ENCODE peak calls at places on chromosomes 7 and 10, in four cellular contexts. One of them, this sample, is unnamed.

GRCh38 chr10:22713853-22714523 is 390 bp downstream of the PIP4K2A start:
- DNase-seq in K562: peak; percentile 58
- DNase-seq in WTC11: peak; percentile 18
- DNase-seq in HepG2: no peak
- DNase-seq in this sample: no peak

GRCh38 chr7:147029935-147030334 is 913.3 kb downstream of the CNTNAP2 start:
- DNase-seq in HepG2: no peak
- DNase-seq in WTC11: no peak
- DNase-seq in K562: no peak
- DNase-seq in this sample: no peak

GRCh38 chr7:85023066-85023687 is 163.7 kb downstream of the SEMA3D start:
- DNase-seq in HepG2: peak; percentile 21
- DNase-seq in WTC11: no peak
- DNase-seq in K562: peak; percentile 34
- DNase-seq in this sample: no peak

GRCh38 chr7:39084344-39084743 is 106.6 kb downstream of the POU6F2 start:
- DNase-seq in K562: no peak
- DNase-seq in HepG2: peak; percentile 2
- DNase-seq in WTC11: no peak
- DNase-seq in this sample: no peak

GRCh38 chr10:77837248-77837924 is 89.2 kb downstream of the DLG5 start:
- DNase-seq in WTC11: peak; percentile 82
- DNase-seq in HepG2: no peak
- DNase-seq in K562: peak; percentile 62
- DNase-seq in this sample: peak; percentile 46

GRCh38 chr10:60944159-60944909 is at the start of gene RHOBTB1:
- DNase-seq in WTC11: peak; percentile 64
- DNase-seq in K562: peak; percentile 82
- DNase-seq in HepG2: peak; percentile 34
- DNase-seq in this sample: peak; percentile 72

GRCh38 chr10:122515588-122516231 is 44.8 kb upstream of the DMBT1 start:
- DNase-seq in WTC11: no peak
- DNase-seq in HepG2: no peak
- DNase-seq in K562: no peak
- DNase-seq in this sample: no peak

GRCh38 chr7:89623018-89623672 is 531.1 kb upstream of the STEAP1 start:
- DNase-seq in HepG2: peak; percentile 41
- DNase-seq in K562: no peak
- DNase-seq in WTC11: no peak
- DNase-seq in this sample: peak; percentile 36

GRCh38 chr7:140342732-140343514 is 55.4 kb downstream of the SLC37A3 start:
- DNase-seq in K562: peak; percentile 49
- DNase-seq in HepG2: peak; percentile 29
- DNase-seq in WTC11: peak; percentile 60
- DNase-seq in this sample: peak; percentile 64

GRCh38 chr7:74684921-74685320 is 27.4 kb downstream of the GTF2I start:
- DNase-seq in HepG2: no peak
- DNase-seq in WTC11: no peak
- DNase-seq in K562: no peak
- DNase-seq in this sample: no peak

GRCh38 chr10:72622271-72622670 is 3.6 kb downstream of the MICU1 start:
- DNase-seq in HepG2: no peak
- DNase-seq in WTC11: no peak
- DNase-seq in K562: no peak
- DNase-seq in this sample: no peak

GRCh38 chr10:56745490-56745889 is 384.4 kb upstream of the ZWINT start:
- DNase-seq in K562: no peak
- DNase-seq in HepG2: no peak
- DNase-seq in WTC11: no peak
- DNase-seq in this sample: no peak

GRCh38 chr10:58780481-58780880 is 267.8 kb downstream of the BICC1 start:
- DNase-seq in K562: no peak
- DNase-seq in HepG2: no peak
- DNase-seq in WTC11: no peak
- DNase-seq in this sample: no peak

GRCh38 chr10:35004651-35005050 is 85.5 kb downstream of the CUL2 start:
- DNase-seq in WTC11: no peak
- DNase-seq in HepG2: no peak
- DNase-seq in K562: no peak
- DNase-seq in this sample: no peak

GRCh38 chr7:19964198-19964597 is 190.8 kb upstream of the TMEM196 start:
- DNase-seq in K562: no peak
- DNase-seq in WTC11: no peak
- DNase-seq in HepG2: no peak
- DNase-seq in this sample: no peak

GRCh38 chr7:117034851-117035462 is 81.7 kb downstream of the ST7 start:
- DNase-seq in K562: no peak
- DNase-seq in WTC11: no peak
- DNase-seq in HepG2: no peak
- DNase-seq in this sample: no peak

GRCh38 chr7:131895541-131896173 is 339.2 kb upstream of the PODXL start:
- DNase-seq in K562: no peak
- DNase-seq in WTC11: no peak
- DNase-seq in HepG2: no peak
- DNase-seq in this sample: no peak

GRCh38 chr7:155322530-155322929 is 24.9 kb downstream of the INSIG1 start:
- DNase-seq in K562: no peak
- DNase-seq in HepG2: no peak
- DNase-seq in WTC11: no peak
- DNase-seq in this sample: no peak

GRCh38 chr7:22859676-22860290 is 37.1 kb upstream of the TOMM7 start:
- DNase-seq in K562: no peak
- DNase-seq in WTC11: no peak
- DNase-seq in HepG2: peak; percentile 30
- DNase-seq in this sample: no peak

GRCh38 chr7:70384891-70385290 is 747.1 kb upstream of the GALNT17 start:
- DNase-seq in K562: no peak
- DNase-seq in WTC11: no peak
- DNase-seq in HepG2: no peak
- DNase-seq in this sample: no peak

GRCh38 chr10:17227367-17228080 is 517 bp upstream of the VIM start:
- DNase-seq in HepG2: no peak
- DNase-seq in WTC11: no peak
- DNase-seq in K562: no peak
- DNase-seq in this sample: no peak

GRCh38 chr10:77026148-77026547 is 611.5 kb downstream of the KCNMA1 start:
- DNase-seq in WTC11: no peak
- DNase-seq in HepG2: no peak
- DNase-seq in K562: no peak
- DNase-seq in this sample: no peak

GRCh38 chr10:131899695-131900349 is 986 bp upstream of the PPP2R2D start:
- DNase-seq in WTC11: no peak
- DNase-seq in HepG2: no peak
- DNase-seq in K562: no peak
- DNase-seq in this sample: peak; percentile 57

GRCh38 chr7:89170628-89171027 is 375.1 kb upstream of the TEX47 start:
- DNase-seq in HepG2: no peak
- DNase-seq in WTC11: no peak
- DNase-seq in K562: no peak
- DNase-seq in this sample: no peak

GRCh38 chr10:72886596-72887522 is 6.7 kb upstream of the OIT3 start:
- DNase-seq in K562: no peak
- DNase-seq in WTC11: no peak
- DNase-seq in HepG2: no peak
- DNase-seq in this sample: no peak

GRCh38 chr10:60312818-60313588 is 76.7 kb downstream of the ANK3 start:
- DNase-seq in HepG2: no peak
- DNase-seq in K562: peak; percentile 37
- DNase-seq in WTC11: no peak
- DNase-seq in this sample: no peak

GRCh38 chr7:18308938-18309337 is 186.6 kb upstream of the HDAC9 start:
- DNase-seq in K562: no peak
- DNase-seq in WTC11: no peak
- DNase-seq in HepG2: no peak
- DNase-seq in this sample: no peak

GRCh38 chr10:125262414-125262813 is 102.1 kb upstream of the CTBP2 start:
- DNase-seq in WTC11: no peak
- DNase-seq in HepG2: no peak
- DNase-seq in K562: no peak
- DNase-seq in this sample: no peak

GRCh38 chr10:78476156-78476555 is 442.5 kb downstream of the RPS24 start:
- DNase-seq in WTC11: no peak
- DNase-seq in K562: no peak
- DNase-seq in HepG2: no peak
- DNase-seq in this sample: no peak

GRCh38 chr7:44771358-44771757 is 22.7 kb downstream of the ZMIZ2 start:
- DNase-seq in HepG2: no peak
- DNase-seq in K562: no peak
- DNase-seq in WTC11: no peak
- DNase-seq in this sample: no peak

GRCh38 chr7:139231513-139232376 is 708 bp downstream of the UBN2 start:
- DNase-seq in K562: peak; percentile 82
- DNase-seq in WTC11: peak; percentile 36
- DNase-seq in HepG2: peak; percentile 58
- DNase-seq in this sample: peak; percentile 60
- TF ChIP-seq ELF4 in K562: no peak
- TF ChIP-seq ELF4 in WTC11: no peak
- TF ChIP-seq ELF4 in HepG2: no peak
- TF ChIP-seq ELF4 in this sample: no peak

GRCh38 chr7:148581685-148582084 is 8.9 kb upstream of the C7orf33 start:
- DNase-seq in HepG2: no peak
- DNase-seq in WTC11: no peak
- DNase-seq in K562: no peak
- DNase-seq in this sample: no peak
- TF ChIP-seq ELF4 in HepG2: no peak
- TF ChIP-seq ELF4 in WTC11: no peak
- TF ChIP-seq ELF4 in K562: no peak
- TF ChIP-seq ELF4 in this sample: no peak

GRCh38 chr10:14676732-14677131 is 98.0 kb downstream of the FAM107B start:
- DNase-seq in K562: no peak
- DNase-seq in HepG2: no peak
- DNase-seq in WTC11: no peak
- DNase-seq in this sample: no peak

GRCh38 chr10:14671383-14671782 is 103.3 kb downstream of the FAM107B start:
- DNase-seq in WTC11: peak; percentile 41
- DNase-seq in HepG2: no peak
- DNase-seq in K562: no peak
- DNase-seq in this sample: no peak

GRCh38 chr10:14670551-14671240 is 104.0 kb downstream of the FAM107B start:
- DNase-seq in HepG2: no peak
- DNase-seq in K562: no peak
- DNase-seq in WTC11: no peak
- DNase-seq in this sample: no peak

GRCh38 chr10:14674376-14675050 is 100.2 kb downstream of the FAM107B start:
- DNase-seq in K562: no peak
- DNase-seq in WTC11: no peak
- DNase-seq in HepG2: no peak
- DNase-seq in this sample: no peak

GRCh38 chr10:14673189-14673947 is 101.3 kb downstream of the FAM107B start:
- DNase-seq in K562: no peak
- DNase-seq in HepG2: no peak
- DNase-seq in WTC11: no peak
- DNase-seq in this sample: no peak
- TF ChIP-seq ELF4 in K562: no peak
- TF ChIP-seq ELF4 in HepG2: no peak
- TF ChIP-seq ELF4 in WTC11: no peak
- TF ChIP-seq ELF4 in this sample: no peak

DNA sequence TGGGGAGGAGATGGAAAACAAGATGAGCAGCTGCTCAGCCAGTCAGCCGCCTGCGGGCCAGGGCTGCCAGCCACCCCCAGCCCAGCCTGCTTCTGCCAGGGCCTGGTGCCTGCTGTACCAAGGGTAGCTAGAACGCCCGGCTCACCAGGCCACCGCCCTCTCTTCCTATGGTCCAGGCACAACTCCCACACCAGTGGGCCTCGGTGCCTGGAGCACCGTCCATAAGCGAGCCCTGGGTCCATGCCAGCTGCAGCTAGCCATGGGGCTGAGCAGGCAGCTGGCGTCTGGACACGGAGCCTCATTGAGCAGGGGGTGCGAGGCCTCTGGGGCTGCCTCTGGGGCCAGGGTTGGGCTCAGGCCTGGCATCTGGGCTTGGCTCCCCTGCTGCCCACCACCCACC is 8.5 kb upstream of the RABGEF1 start:
- DNase-seq in WTC11: no peak
- DNase-seq in K562: no peak
- DNase-seq in HepG2: no peak
- DNase-seq in this sample: no peak
- TF ChIP-seq ELF4 in WTC11: no peak
- TF ChIP-seq ELF4 in K562: no peak
- TF ChIP-seq ELF4 in HepG2: no peak
- TF ChIP-seq ELF4 in this sample: no peak

GRCh38 chr7:106283831-106284515 is 810 bp downstream of the NAMPT start:
- DNase-seq in WTC11: no peak
- DNase-seq in K562: peak; percentile 48
- DNase-seq in HepG2: peak; percentile 8
- DNase-seq in this sample: peak; percentile 27
- TF ChIP-seq ELF4 in WTC11: no peak
- TF ChIP-seq ELF4 in K562: no peak
- TF ChIP-seq ELF4 in HepG2: no peak
- TF ChIP-seq ELF4 in this sample: no peak

This sample was measured in HEK293T.